ENCODE peak calls at places on chromosomes 16 and 17, in seven cellular contexts. Q, C, X, W, Z, H and F are unnamed samples.
A peak's percentile ranks its signal among the peaks of the same experiment; 100 is the strongest.

GRCh38 chr17:62625870-62626200 is 1.6 kb upstream of the MRC2 start:
- DNase-seq in H (no peak), C (peak; percentile 59), W (no peak), X (no peak), Q (no peak), Z (no peak), F (peak; percentile 47)

GRCh38 chr16:69176033-69176780 is 10.8 kb upstream of the SNTB2 start:
- DNase-seq in W (no peak), X (no peak), Z (no peak), H (no peak), Q (peak; percentile 85), C (no peak), F (no peak)

GRCh38 chr16:67782567-67783352 is 23.6 kb downstream of the RANBP10 start:
- DNase-seq in Z (no peak), W (no peak), C (no peak), X (no peak), H (no peak), Q (no peak), F (no peak)

GRCh38 chr16:83689385-83689831 is 118.4 kb upstream of the HSBP1 start:
- DNase-seq in W (no peak), H (no peak), Z (no peak), X (no peak), Q (peak; percentile 95), C (peak; percentile 40), F (peak; percentile 58)

GRCh38 chr17:28698253-28698941 is 13.3 kb downstream of the PROCA1 start:
- DNase-seq in Z (no peak), W (no peak), Q (peak; percentile 39), H (no peak), C (peak; percentile 89), X (no peak), F (no peak)

GRCh38 chr16:19114359-19115147 is 789 bp downstream of the ITPRIPL2 start:
- DNase-seq in Z (no peak), H (no peak), X (peak; percentile 21), W (peak; percentile 15), Q (peak; percentile 89), C (peak; percentile 46), F (peak; percentile 85)

GRCh38 chr16:68656771-68657170 is 11.7 kb downstream of the CDH3 start:
- DNase-seq in H (no peak), Q (no peak), Z (no peak), X (no peak), W (no peak), C (no peak), F (peak; percentile 61)

GRCh38 chr16:52451971-52452421 is 94.9 kb downstream of the TOX3 start:
- DNase-seq in Q (no peak), Z (no peak), W (no peak), H (no peak), X (no peak), C (peak; percentile 23), F (no peak)

GRCh38 chr16:83586036-83586810 is 221.6 kb upstream of the HSBP1 start:
- DNase-seq in Z (no peak), C (no peak), Q (no peak), H (no peak), X (no peak), W (no peak), F (peak; percentile 5)

GRCh38 chr17:7843536-7844291 is 9.7 kb downstream of the KDM6B start:
- DNase-seq in C (peak; percentile 94), X (peak; percentile 63), W (peak; percentile 86), Z (peak; percentile 92), Q (peak; percentile 94), H (no peak), F (peak; percentile 93)

GRCh38 chr17:6648181-6648580 is 3.2 kb downstream of the MED31 start:
- DNase-seq in Q (peak; percentile 45), C (no peak), H (no peak), X (no peak), W (no peak), Z (no peak), F (peak; percentile 47)

GRCh38 chr17:19766421-19767270 is 18.5 kb upstream of the ALDH3A1 start:
- DNase-seq in Z (peak; percentile 45), H (no peak), Q (peak; percentile 75), C (peak; percentile 85), X (no peak), W (peak; percentile 72), F (peak; percentile 71)

GRCh38 chr17:47952181-47953021 is 5.3 kb downstream of the PRR15L start:
- DNase-seq in W (no peak), Q (no peak), H (no peak), C (peak; percentile 69), Z (no peak), X (no peak), F (no peak)

GRCh38 chr16:67944690-67945391 is 921 bp upstream of the LCAT start:
- DNase-seq in X (no peak), C (no peak), Q (no peak), Z (no peak), W (no peak), H (no peak), F (no peak)

GRCh38 chr17:61232871-61233270 is 166.8 kb upstream of the TBX2 start:
- DNase-seq in C (no peak), X (no peak), Z (no peak), H (no peak), Q (peak; percentile 51), W (no peak), F (peak; percentile 65)

GRCh38 chr17:42898147-42898807 is 2.3 kb upstream of the G6PC1 start:
- DNase-seq in W (no peak), Z (no peak), X (no peak), Q (no peak), H (no peak), C (no peak), F (no peak)

GRCh38 chr17:8951210-8951609 is 14.3 kb downstream of the PIK3R5 start:
- DNase-seq in H (no peak), W (no peak), X (no peak), C (no peak), Z (no peak), Q (no peak), F (no peak)

GRCh38 chr16:72092832-72093447 is 480 bp downstream of the TXNL4B start:
- DNase-seq in X (no peak), W (peak; percentile 17), Z (no peak), C (peak; percentile 52), H (no peak), Q (peak; percentile 70), F (peak; percentile 70)

GRCh38 chr17:48004973-48005372 is 32.6 kb downstream of the COPZ2 start:
- DNase-seq in W (no peak), Q (peak; percentile 22), X (no peak), H (no peak), C (no peak), Z (no peak), F (no peak)

GRCh38 chr17:46035112-46035818 is 36.2 kb downstream of the STH start:
- DNase-seq in W (no peak), C (no peak), Z (no peak), X (no peak), H (no peak), Q (no peak), F (peak; percentile 78)

GRCh38 chr16:57862698-57863433 is 60.6 kb upstream of the KIFC3 start:
- DNase-seq in Z (no peak), H (no peak), Q (no peak), X (no peak), W (no peak), C (peak; percentile 73), F (peak; percentile 54)

GRCh38 chr16:66538910-66539309 is 11.0 kb downstream of the TK2 start:
- DNase-seq in H (no peak), W (no peak), Z (no peak), Q (no peak), X (no peak), C (peak; percentile 71), F (no peak)

GRCh38 chr17:46190763-46191162 is 2.5 kb downstream of the KANSL1 start:
- DNase-seq in W (no peak), C (no peak), Z (no peak), H (no peak), X (no peak), Q (peak; percentile 48), F (no peak)

GRCh38 chr17:38734235-38734633 is 4.1 kb downstream of the CISD3 start:
- DNase-seq in C (no peak), Q (no peak), W (no peak), Z (no peak), H (no peak), X (no peak), F (no peak)
- H3K4me1 ChIP-seq in C (peaks cover 23% of the 10 kb centered on the region), Q (peaks cover 21% of the 10 kb centered on the region), W (peaks cover 11% of the 10 kb centered on the region), Z (peaks cover 26% of the 10 kb centered on the region), H (peaks cover 36% of the 10 kb centered on the region), X (peaks cover 5% of the 10 kb centered on the region), F (peaks cover 3% of the 10 kb centered on the region)

DNA sequence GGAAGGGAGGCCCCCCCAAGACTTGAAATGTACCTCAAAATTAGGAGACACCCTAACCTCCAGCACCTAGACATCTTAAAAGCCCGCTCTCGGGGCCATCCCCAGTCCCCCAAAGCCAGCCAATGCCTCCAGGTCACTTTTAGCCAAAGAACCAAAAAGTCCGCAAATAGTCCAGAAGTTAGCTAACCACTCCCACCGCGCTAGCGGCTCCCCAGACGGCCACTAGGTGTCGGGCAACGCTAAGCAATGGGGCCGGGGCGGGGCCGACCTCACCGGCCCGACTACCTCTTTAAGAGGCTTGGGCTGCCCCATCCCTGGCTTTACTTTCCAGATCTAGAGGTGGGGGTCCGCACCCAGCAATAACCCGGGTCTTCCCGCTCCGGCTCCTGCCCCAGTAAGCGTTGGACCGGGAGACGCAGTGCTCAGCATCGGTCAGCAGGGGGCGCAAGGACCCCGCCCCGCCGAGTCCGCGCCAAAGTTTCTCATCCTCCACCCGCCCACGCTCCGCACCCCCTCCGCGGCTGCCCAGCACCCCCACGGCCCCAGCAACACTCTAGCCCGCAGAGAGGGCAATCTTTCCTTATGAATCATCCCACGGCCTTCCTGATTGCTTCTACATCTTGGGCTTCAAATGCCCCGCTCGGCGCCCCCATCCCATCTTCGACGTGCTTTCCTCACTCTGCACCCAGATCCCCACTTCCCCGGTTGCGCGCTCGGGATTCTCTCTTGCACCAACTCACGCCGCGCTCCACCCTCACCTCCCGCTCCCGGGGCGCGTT is 795 bp downstream of the COL1A1 start:
- DNase-seq in Z (peak; percentile 64), C (peak; percentile 97), W (peak; percentile 90), X (peak; percentile 74), H (peak; percentile 55), Q (peak; percentile 94), F (peak; percentile 96)
- H3K4me1 ChIP-seq in Z (peaks cover 21% of the 10 kb centered on the region), C (peaks cover 41% of the 10 kb centered on the region), W (peaks cover 11% of the 10 kb centered on the region), X (peaks cover 13% of the 10 kb centered on the region), H (peaks cover 11% of the 10 kb centered on the region), Q (peaks cover 61% of the 10 kb centered on the region), F (no peaks in the 10 kb centered on the region)

GRCh38 chr17:3524024-3524423 is 33.6 kb downstream of the TRPV3 start:
- DNase-seq in X (no peak), H (no peak), Z (no peak), Q (no peak), W (no peak), C (no peak), F (no peak)
- H3K4me1 ChIP-seq in X (no peaks in the 10 kb centered on the region), H (no peaks in the 10 kb centered on the region), Z (no peaks in the 10 kb centered on the region), Q (no peaks in the 10 kb centered on the region), W (peaks cover 11% of the 10 kb centered on the region), C (peaks cover 1% of the 10 kb centered on the region), F (peaks cover under 1% of the 10 kb centered on the region)

GRCh38 chr17:78322327-78322857 is 37.5 kb downstream of the SOCS3 start:
- DNase-seq in Z (no peak), X (no peak), C (no peak), Q (peak; percentile 75), W (no peak), H (no peak), F (no peak)

GRCh38 chr17:78322858-78323455 is 36.9 kb downstream of the SOCS3 start:
- DNase-seq in W (no peak), C (no peak), Q (peak; percentile 77), X (no peak), Z (no peak), H (no peak), F (no peak)

GRCh38 chr17:78325076-78325712 is 34.7 kb downstream of the SOCS3 start:
- DNase-seq in H (no peak), W (no peak), X (no peak), Q (peak; percentile 91), C (no peak), Z (no peak), F (peak; percentile 62)

GRCh38 chr17:78323821-78324390 is 36.0 kb downstream of the SOCS3 start:
- DNase-seq in Z (no peak), X (no peak), W (no peak), C (no peak), Q (no peak), H (no peak), F (no peak)

GRCh38 chr17:78324391-78325075 is 35.3 kb downstream of the SOCS3 start:
- DNase-seq in X (peak; percentile 53), Q (peak; percentile 88), C (peak; percentile 78), Z (no peak), H (no peak), W (no peak), F (peak; percentile 71)
- H3K4me1 ChIP-seq in X (no peaks in the 10 kb centered on the region), Q (peaks cover 43% of the 10 kb centered on the region), C (peaks cover 18% of the 10 kb centered on the region), Z (peaks cover 19% of the 10 kb centered on the region), H (peaks cover 27% of the 10 kb centered on the region), W (peaks cover 35% of the 10 kb centered on the region), F (peaks cover 9% of the 10 kb centered on the region)